ENCODE peak calls at places on chromosomes 6 and 20, in six cellular contexts. N, E, W, X, K and B are unnamed samples.
A peak's percentile ranks its signal among the peaks of the same experiment; 100 is the strongest.

GRCh38 chr6:147566244-147566898 is 57.9 kb downstream of the SAMD5 start:
- DNase-seq in W (no peak), E (no peak), N (no peak), X (no peak), K (no peak), B (no peak)

GRCh38 chr6:44332585-44332984 is 9.9 kb upstream of the SPATS1 start:
- DNase-seq in W (no peak), E (no peak), N (no peak), K (no peak), X (no peak), B (no peak)

GRCh38 chr6:12196326-12196936 is 93.7 kb upstream of the EDN1 start:
- DNase-seq in W (no peak), N (peak; percentile 66), K (no peak), X (no peak), E (no peak), B (no peak)

GRCh38 chr6:30156262-30156599 is 4.8 kb downstream of the TRIM10 start:
- DNase-seq in W (no peak), K (no peak), X (peak; percentile 66), E (peak; percentile 89), N (peak; percentile 65), B (no peak)

GRCh38 chr20:4465855-4466545 is 255.7 kb upstream of the PRND start:
- DNase-seq in W (no peak), E (no peak), K (no peak), X (no peak), N (no peak), B (no peak)

GRCh38 chr20:8067082-8067481 is 47.5 kb upstream of the TMX4 start:
- DNase-seq in N (no peak), W (no peak), X (no peak), E (no peak), K (no peak), B (no peak)

GRCh38 chr6:139278190-139278589 is 13.6 kb downstream of the TXLNB start:
- DNase-seq in W (no peak), X (no peak), E (no peak), K (no peak), N (peak; percentile 8), B (no peak)

GRCh38 chr6:28243946-28244345 is 8.1 kb downstream of the ZKSCAN4 start:
- DNase-seq in X (no peak), N (no peak), E (no peak), K (no peak), W (no peak), B (no peak)

GRCh38 chr6:165649701-165650137 is 13.3 kb downstream of the PDE10A start:
- DNase-seq in X (no peak), N (no peak), E (no peak), W (no peak), K (no peak), B (no peak)

GRCh38 chr6:111210074-111210729 is 122.9 kb downstream of the SLC16A10 start:
- DNase-seq in K (no peak), W (no peak), X (no peak), N (peak; percentile 67), E (no peak), B (no peak)

GRCh38 chr6:121504227-121504626 is 68.8 kb downstream of the GJA1 start:
- DNase-seq in E (no peak), X (no peak), K (no peak), N (peak; percentile 98), W (no peak), B (no peak)

GRCh38 chr20:40397483-40397882 is 291.6 kb downstream of the MAFB start:
- DNase-seq in W (no peak), X (no peak), K (no peak), E (no peak), N (no peak), B (no peak)

GRCh38 chr6:130293800-130294199 is 71.0 kb upstream of the SAMD3 start:
- DNase-seq in E (no peak), N (peak; percentile 57), K (no peak), X (no peak), W (no peak), B (no peak)

GRCh38 chr6:102812242-102812641 is 1418.7 kb downstream of the GRIK2 start:
- DNase-seq in E (no peak), N (peak; percentile 81), K (no peak), X (no peak), W (no peak), B (no peak)

GRCh38 chr6:33017024-33017423 is 7.6 kb upstream of the HLA-DOA start:
- DNase-seq in N (no peak), X (no peak), E (no peak), K (no peak), W (no peak), B (no peak)

GRCh38 chr6:33013608-33014007 is 4.2 kb upstream of the HLA-DOA start:
- DNase-seq in X (no peak), K (no peak), W (peak; percentile 7), E (no peak), N (no peak), B (no peak)

GRCh38 chr6:33017694-33018353 is 8.4 kb upstream of the HLA-DOA start:
- DNase-seq in E (no peak), N (no peak), X (no peak), K (no peak), W (no peak), B (no peak)

GRCh38 chr6:33014841-33015634 is 5.6 kb upstream of the HLA-DOA start:
- DNase-seq in W (peak; percentile 30), N (peak; percentile 78), X (peak; percentile 70), E (peak; percentile 74), K (no peak), B (no peak)

DNA sequence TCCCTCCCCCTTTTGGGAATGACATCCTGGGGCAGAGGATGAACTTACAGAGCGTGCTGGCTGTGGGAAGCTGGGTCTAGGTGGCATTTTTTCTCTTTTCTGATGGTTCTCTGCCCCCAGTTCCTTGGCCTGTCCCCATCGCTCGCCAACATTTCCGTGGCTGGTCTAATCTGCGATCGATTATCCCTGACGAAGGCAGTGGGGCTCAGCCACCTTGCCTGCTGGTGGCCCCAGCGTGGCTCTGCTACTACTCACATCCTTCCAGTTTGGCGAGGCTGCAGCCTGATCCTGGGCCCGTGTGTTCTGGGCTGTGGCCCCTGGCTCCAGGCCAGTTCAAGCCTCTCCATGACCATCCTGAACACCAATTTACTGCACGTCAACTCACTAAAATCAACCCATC is 6.4 kb upstream of the HLA-DOA start:
- DNase-seq in K (peak; percentile 69), W (no peak), N (no peak), E (no peak), X (no peak), B (no peak)
- H3K27me3 ChIP-seq in K (no peaks in the 10 kb centered on the region), W (no peaks in the 10 kb centered on the region), N (peaks cover 5% of the 10 kb centered on the region), E (no peaks in the 10 kb centered on the region), X (peaks cover 10% of the 10 kb centered on the region), B (peaks cover 19% of the 10 kb centered on the region)

GRCh38 chr20:57000441-57000968 is 265.9 kb downstream of the BMP7 start:
- DNase-seq in W (no peak), N (peak; percentile 10), K (no peak), X (no peak), E (no peak), B (peak; percentile 64)

GRCh38 chr20:57003012-57003411 is 263.4 kb downstream of the BMP7 start:
- DNase-seq in K (no peak), X (no peak), E (no peak), N (no peak), W (no peak), B (peak; percentile 64)

GRCh38 chr20:57002066-57002570 is 264.3 kb downstream of the BMP7 start:
- DNase-seq in X (no peak), W (no peak), E (no peak), K (no peak), N (no peak), B (no peak)

GRCh38 chr20:56998438-56998837 is 268.0 kb downstream of the BMP7 start:
- DNase-seq in N (no peak), K (no peak), X (no peak), E (no peak), W (no peak), B (peak; percentile 66)

DNA sequence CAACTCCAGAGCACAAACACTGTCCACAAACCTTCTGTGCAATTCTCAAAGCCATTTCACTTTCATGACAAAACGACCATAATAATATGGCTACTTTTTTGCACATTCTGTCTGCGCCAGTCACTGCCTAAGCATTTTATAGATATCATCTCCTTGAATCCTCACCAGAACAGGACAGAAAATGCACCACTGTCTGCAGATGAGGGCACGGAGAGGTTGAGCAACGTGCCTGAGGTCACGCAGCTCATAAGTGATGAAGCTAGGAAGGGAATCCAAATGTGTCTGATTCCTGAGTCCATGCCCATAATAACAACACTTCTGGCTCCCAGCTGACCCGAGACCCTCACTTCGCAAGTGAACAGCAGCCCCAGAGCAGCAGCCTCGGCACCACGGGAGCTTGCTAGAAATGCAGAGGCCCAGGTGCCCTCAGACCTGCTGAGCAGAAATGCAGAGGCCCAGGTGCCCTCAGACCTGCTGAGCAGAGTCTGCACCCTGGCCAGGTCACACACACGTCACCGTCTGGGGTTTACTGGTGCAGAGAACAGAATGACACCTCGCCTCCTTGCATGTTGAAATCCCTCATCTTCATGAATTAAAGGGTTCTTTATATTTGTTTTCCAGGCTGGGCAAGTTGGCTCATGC is 265.2 kb downstream of the BMP7 start:
- DNase-seq in N (no peak), K (no peak), W (no peak), X (no peak), E (no peak), B (peak; percentile 72)
- H3K27me3 ChIP-seq in N (no peaks in the 10 kb centered on the region), K (no peaks in the 10 kb centered on the region), W (no peaks in the 10 kb centered on the region), X (peaks cover 4% of the 10 kb centered on the region), E (no peaks in the 10 kb centered on the region), B (peaks cover 6% of the 10 kb centered on the region)

GRCh38 chr6:1312444-1313363 is 806 bp downstream of the FOXQ1 start:
- DNase-seq in K (no peak), N (no peak), W (no peak), X (no peak), E (no peak), B (no peak)

GRCh38 chr6:1312193-1312443 is 220 bp downstream of the FOXQ1 start:
- DNase-seq in K (no peak), W (no peak), E (no peak), X (no peak), N (no peak), B (no peak)

GRCh38 chr6:1311400-1312192 is at the start of gene FOXQ1:
- DNase-seq in X (no peak), E (peak; percentile 57), W (no peak), K (peak; percentile 56), N (peak; percentile 58), B (peak; percentile 74)

GRCh38 chr6:1313364-1313754 is 1.5 kb downstream of the FOXQ1 start:
- DNase-seq in N (no peak), X (no peak), E (no peak), W (no peak), K (no peak), B (no peak)

DNA sequence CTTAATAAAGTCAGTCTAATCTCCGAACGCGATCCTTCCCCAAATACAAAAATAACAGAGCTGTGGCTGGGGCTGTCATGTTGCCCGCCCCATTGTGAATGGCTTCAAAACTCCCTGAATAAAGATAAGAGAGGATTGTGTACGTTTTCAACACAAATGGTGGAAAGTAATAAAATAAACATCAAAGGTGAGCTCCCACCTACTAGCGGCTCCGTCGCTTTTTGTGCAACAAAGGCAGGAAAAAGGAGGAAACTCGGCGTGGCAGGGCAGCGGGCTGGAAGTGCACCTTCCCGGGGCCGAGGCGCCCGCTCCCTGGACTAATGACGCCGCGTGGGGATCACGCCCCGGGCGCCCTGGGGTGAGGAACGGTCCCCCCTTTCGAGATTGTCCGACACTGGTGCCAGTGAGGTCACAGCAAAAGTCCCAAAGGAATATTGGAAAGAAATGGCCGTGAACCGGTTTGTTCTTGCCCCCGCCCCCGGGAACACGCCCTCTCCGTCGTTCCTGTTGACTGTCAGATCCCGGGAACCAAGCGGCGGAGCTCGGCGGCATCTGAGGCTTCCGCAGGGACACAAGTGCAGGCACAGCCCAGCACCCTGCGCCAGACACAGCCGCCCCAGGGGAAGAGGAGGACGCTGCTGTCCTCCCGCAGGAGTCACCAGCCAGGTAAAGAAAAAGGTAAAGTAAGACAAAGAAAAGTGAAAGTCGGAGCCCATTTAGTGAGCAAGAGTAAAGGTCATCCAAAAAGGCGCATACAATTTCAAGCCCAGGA is 1.1 kb upstream of the FOXQ1 start:
- DNase-seq in X (no peak), W (no peak), K (peak; percentile 66), E (no peak), N (peak; percentile 51), B (no peak)
- H3K27me3 ChIP-seq in X (peaks cover 64% of the 10 kb centered on the region), W (peaks cover 4% of the 10 kb centered on the region), K (peaks cover 70% of the 10 kb centered on the region), E (no peaks in the 10 kb centered on the region), N (no peaks in the 10 kb centered on the region), B (peaks cover 2% of the 10 kb centered on the region)

GRCh38 chr20:22951966-22952365 is 83.1 kb upstream of the SSTR4 start:
- DNase-seq in K (no peak), E (no peak), N (no peak), X (no peak), W (no peak), B (no peak)
- H3K27me3 ChIP-seq in K (no peaks in the 10 kb centered on the region), E (no peaks in the 10 kb centered on the region), N (peaks cover 2% of the 10 kb centered on the region), X (no peaks in the 10 kb centered on the region), W (no peaks in the 10 kb centered on the region), B (no peaks in the 10 kb centered on the region)